ENCODE peak calls at places on chromosomes 16 and 17, in six cellular contexts. V is aorta, W is Peyer's patch, M is transverse colon, K is SK-N-SH, B is iPS DF 6.9. N is an unnamed sample. For H3K4me1, the result is how much of the 10 kb centered on the place peaks cover.

GRCh38 chr17:72602517-72603345 is 481.9 kb downstream of the SOX9 start:
- DNase-seq in V (no peak), W (no peak), M (peak), K (no peak), B (peak), N (peak)

GRCh38 chr17:32142857-32143524 is 689 bp downstream of the RHOT1 start:
- DNase-seq in V (no peak), W (peak), M (peak), K (peak), B (no peak), N (peak)

GRCh38 chr17:46809110-46809571 is 9.4 kb downstream of the WNT3 start:
- DNase-seq in V (no peak), W (no peak), M (no peak), K (peak), B (no peak), N (no peak)

GRCh38 chr17:73334771-73335513 is 23.1 kb upstream of the CDC42EP4 start:
- DNase-seq in V (no peak), W (no peak), M (peak), K (peak), B (no peak), N (no peak)

GRCh38 chr16:9090101-9090959 is 1.1 kb upstream of the HAPSTR1 start:
- DNase-seq in V (peak), W (peak), M (peak), K (peak), B (no peak), N (peak)

GRCh38 chr16:28090646-28091377 is 27.3 kb upstream of the GSG1L start:
- DNase-seq in V (peak), W (no peak), M (no peak), K (peak), B (peak), N (no peak)

GRCh38 chr16:73179671-73180370 is 131.9 kb upstream of the ZFHX3 start:
- DNase-seq in V (no peak), W (no peak), M (no peak), K (no peak), B (no peak), N (no peak)

GRCh38 chr17:63279498-63280230 is 166.4 kb downstream of the CYB561 start:
- DNase-seq in V (no peak), W (no peak), M (no peak), K (no peak), B (no peak), N (no peak)

GRCh38 chr17:75743625-75744206 is 21.3 kb downstream of the GALK1 start:
- DNase-seq in V (no peak), W (no peak), M (no peak), K (no peak), B (no peak), N (no peak)

GRCh38 chr16:19542138-19542821 is 13.2 kb upstream of the VPS35L start:
- DNase-seq in V (no peak), W (no peak), M (no peak), K (no peak), B (no peak), N (no peak)

GRCh38 chr16:3065742-3066439 is 451 bp downstream of the IL32 start:
- DNase-seq in V (no peak), W (peak), M (no peak), K (no peak), B (no peak), N (no peak)
- H3K4me3 ChIP-seq in V (no peak), W (peak), M (peak), K (no peak), B (no peak), N (peak)

GRCh38 chr17:28896884-28897768 is at the start of gene FLOT2:
- DNase-seq in V (peak), W (peak), M (peak), K (peak), B (no peak), N (peak)
- H3K4me1 ChIP-seq in V (under half), W (under half), M (under half), K (under half), B (under half), N (half or more)

DNA sequence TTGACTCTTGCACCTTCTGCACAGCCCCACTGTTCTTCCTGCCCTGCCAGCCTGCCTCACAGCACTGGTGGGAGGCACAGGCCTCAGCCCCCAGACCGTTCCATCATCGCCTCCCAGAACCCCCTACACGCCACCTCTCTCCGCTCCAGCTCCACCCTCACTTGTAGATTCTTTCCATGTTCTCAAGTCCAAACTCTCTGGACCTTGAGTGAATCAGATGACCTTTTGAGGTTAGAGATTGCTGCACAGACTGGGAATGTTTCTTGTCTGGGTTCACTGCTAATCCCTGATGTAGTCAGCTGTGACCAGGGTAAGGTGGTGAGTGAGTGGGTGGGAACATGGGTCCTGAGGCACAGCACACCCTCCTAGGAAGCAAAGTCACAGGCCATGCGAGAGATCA is 272.4 kb downstream of the IRF8 start:
- DNase-seq in V (no peak), W (no peak), M (no peak), K (no peak), B (no peak), N (no peak)
- H3K27ac ChIP-seq in V (no peak), W (no peak), M (peak), K (no peak), B (no peak), N (no peak)

GRCh38 chr16:62036101-62036806 is at the start of gene CDH8:
- DNase-seq in V (peak), W (no peak), M (no peak), K (peak), B (no peak), N (peak)
- H3K4me3 ChIP-seq in V (peak), W (no peak), M (no peak), K (peak), B (peak), N (peak)

GRCh38 chr17:78400581-78401240 is 22.3 kb downstream of the PGS1 start:
- DNase-seq in V (no peak), W (no peak), M (no peak), K (no peak), B (no peak), N (no peak)

GRCh38 chr17:78399693-78400144 is 21.3 kb downstream of the PGS1 start:
- DNase-seq in V (no peak), W (no peak), M (no peak), K (no peak), B (no peak), N (no peak)

GRCh38 chr17:78398390-78398789 is 19.9 kb downstream of the PGS1 start:
- DNase-seq in V (no peak), W (no peak), M (no peak), K (no peak), B (no peak), N (no peak)

GRCh38 chr17:78397681-78398101 is 19.2 kb downstream of the PGS1 start:
- DNase-seq in V (peak), W (no peak), M (no peak), K (no peak), B (no peak), N (no peak)

GRCh38 chr17:78399028-78399692 is 20.7 kb downstream of the PGS1 start:
- DNase-seq in V (no peak), W (no peak), M (no peak), K (no peak), B (no peak), N (no peak)
- H3K4me1 ChIP-seq in V (under half), W (under half), M (under half), K (under half), B (under half), N (under half)

DNA sequence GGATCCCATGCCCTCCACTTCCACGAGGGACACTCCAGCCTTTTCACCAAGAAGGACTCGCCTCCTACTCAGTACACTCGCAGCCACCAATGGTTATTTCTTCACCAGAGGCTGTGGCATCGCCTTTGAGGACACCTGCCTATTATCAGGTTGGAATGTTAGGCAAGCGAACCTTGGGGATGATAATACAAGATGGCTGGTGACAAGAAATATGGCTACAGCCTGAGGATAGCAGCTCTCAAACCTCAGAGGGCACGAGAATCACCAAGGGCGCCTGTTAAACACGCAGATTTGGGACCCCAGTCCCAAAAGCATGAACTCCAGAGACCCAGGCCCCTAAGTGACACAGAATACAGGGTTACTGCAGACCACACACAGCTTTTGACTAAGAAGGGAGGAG is 58.1 kb downstream of the CYTH1 start:
- DNase-seq in V (no peak), W (no peak), M (no peak), K (no peak), B (no peak), N (no peak)
- H3K27ac ChIP-seq in V (no peak), W (no peak), M (peak), K (no peak), B (no peak), N (no peak)

DNA sequence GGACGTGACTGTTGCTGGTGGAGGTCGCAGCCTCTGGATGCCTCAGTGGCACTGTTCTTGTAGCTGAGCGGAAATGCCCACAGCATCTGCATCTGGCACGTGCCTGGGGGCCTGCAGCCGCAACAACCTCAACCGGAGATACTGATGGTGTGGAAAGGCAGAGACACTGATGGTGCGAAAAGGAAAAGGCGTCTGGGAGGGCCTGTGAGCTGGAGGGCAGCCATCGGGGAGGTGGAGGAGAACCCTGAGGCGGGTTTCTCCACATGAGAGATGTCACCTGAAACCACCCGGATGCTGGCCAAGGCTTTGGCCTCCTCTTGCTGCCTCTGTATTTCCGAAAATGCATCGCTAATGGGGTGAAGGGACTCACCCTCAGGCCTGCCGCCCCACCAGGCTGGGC is 284.8 kb upstream of the WSB1 start:
- DNase-seq in V (no peak), W (no peak), M (no peak), K (no peak), B (no peak), N (no peak)
- H3K4me3 ChIP-seq in V (no peak), W (no peak), M (no peak), K (no peak), B (no peak), N (no peak)

GRCh38 chr17:78728495-78728894 is 53.6 kb downstream of the CYTH1 start:
- DNase-seq in V (no peak), W (no peak), M (no peak), K (no peak), B (no peak), N (no peak)
- H3K4me1 ChIP-seq in V (under half), W (under half), M (under half), K (under half), B (under half), N (half or more)